ENCODE peak calls at places on chromosomes 12 and 14, in seven cellular contexts. One of them, this sample, is unnamed.
A peak's percentile ranks its signal among the peaks of the same experiment; 100 is the strongest.

GRCh38 chr12:29781176-29781575 is 2.6 kb downstream of the TMTC1 start:
- DNase-seq in brain microvascular endothelial cell: no peak
- DNase-seq in keratinocyte: no peak
- DNase-seq in PC-9: no peak
- DNase-seq in WERI-Rb-1: no peak
- DNase-seq in Peyer's patch: no peak
- DNase-seq in right lobe of liver: no peak
- DNase-seq in this sample: no peak

GRCh38 chr14:68824517-68825347 is 31.9 kb upstream of the ZFP36L1 start:
- DNase-seq in right lobe of liver: peak; percentile 91
- DNase-seq in keratinocyte: no peak
- DNase-seq in PC-9: peak; percentile 85
- DNase-seq in Peyer's patch: peak; percentile 61
- DNase-seq in brain microvascular endothelial cell: peak; percentile 76
- DNase-seq in WERI-Rb-1: peak; percentile 91
- DNase-seq in this sample: peak; percentile 61

GRCh38 chr14:101595887-101596721 is 34.8 kb downstream of the DIO3 start:
- DNase-seq in right lobe of liver: no peak
- DNase-seq in keratinocyte: no peak
- DNase-seq in brain microvascular endothelial cell: no peak
- DNase-seq in PC-9: no peak
- DNase-seq in Peyer's patch: peak; percentile 25
- DNase-seq in WERI-Rb-1: no peak
- DNase-seq in this sample: peak; percentile 51

GRCh38 chr14:75542585-75543091 is 20.4 kb downstream of the BATF start:
- DNase-seq in Peyer's patch: peak; percentile 75
- DNase-seq in keratinocyte: no peak
- DNase-seq in right lobe of liver: peak; percentile 79
- DNase-seq in brain microvascular endothelial cell: no peak
- DNase-seq in PC-9: peak; percentile 93
- DNase-seq in WERI-Rb-1: no peak
- DNase-seq in this sample: peak; percentile 85

GRCh38 chr12:16515666-16516065 is 90.3 kb downstream of the LMO3 start:
- DNase-seq in PC-9: no peak
- DNase-seq in keratinocyte: no peak
- DNase-seq in right lobe of liver: no peak
- DNase-seq in Peyer's patch: no peak
- DNase-seq in brain microvascular endothelial cell: peak; percentile 1
- DNase-seq in WERI-Rb-1: no peak
- DNase-seq in this sample: no peak

GRCh38 chr14:99511421-99512109 is 30.4 kb downstream of the CCNK start:
- DNase-seq in brain microvascular endothelial cell: peak; percentile 12
- DNase-seq in Peyer's patch: no peak
- DNase-seq in PC-9: no peak
- DNase-seq in WERI-Rb-1: no peak
- DNase-seq in keratinocyte: no peak
- DNase-seq in right lobe of liver: no peak
- DNase-seq in this sample: no peak

GRCh38 chr14:66507181-66507721 is 696 bp upstream of the GPHN start:
- DNase-seq in PC-9: no peak
- DNase-seq in right lobe of liver: no peak
- DNase-seq in keratinocyte: no peak
- DNase-seq in Peyer's patch: peak; percentile 17
- DNase-seq in WERI-Rb-1: no peak
- DNase-seq in brain microvascular endothelial cell: peak; percentile 0
- DNase-seq in this sample: no peak

GRCh38 chr14:72751276-72752033 is 142.4 kb downstream of the DPF3 start:
- DNase-seq in PC-9: no peak
- DNase-seq in Peyer's patch: no peak
- DNase-seq in right lobe of liver: no peak
- DNase-seq in brain microvascular endothelial cell: no peak
- DNase-seq in keratinocyte: no peak
- DNase-seq in WERI-Rb-1: no peak
- DNase-seq in this sample: no peak

GRCh38 chr12:113152835-113153814 is 3.6 kb downstream of the CFAP73 start:
- DNase-seq in brain microvascular endothelial cell: peak; percentile 45
- DNase-seq in WERI-Rb-1: peak; percentile 79
- DNase-seq in Peyer's patch: peak; percentile 61
- DNase-seq in keratinocyte: no peak
- DNase-seq in PC-9: peak; percentile 81
- DNase-seq in right lobe of liver: peak; percentile 75
- DNase-seq in this sample: peak; percentile 80

GRCh38 chr14:47277703-47278102 is 397.7 kb downstream of the MDGA2 start:
- DNase-seq in brain microvascular endothelial cell: no peak
- DNase-seq in right lobe of liver: no peak
- DNase-seq in WERI-Rb-1: no peak
- DNase-seq in Peyer's patch: no peak
- DNase-seq in keratinocyte: no peak
- DNase-seq in PC-9: no peak
- DNase-seq in this sample: no peak

GRCh38 chr14:99233222-99234035 is 38.6 kb downstream of the BCL11B start:
- DNase-seq in Peyer's patch: no peak
- DNase-seq in brain microvascular endothelial cell: no peak
- DNase-seq in right lobe of liver: no peak
- DNase-seq in PC-9: no peak
- DNase-seq in keratinocyte: no peak
- DNase-seq in WERI-Rb-1: no peak
- DNase-seq in this sample: no peak

GRCh38 chr12:113118142-113118541 is 17.4 kb downstream of the RASAL1 start:
- DNase-seq in Peyer's patch: no peak
- DNase-seq in keratinocyte: no peak
- DNase-seq in WERI-Rb-1: no peak
- DNase-seq in PC-9: no peak
- DNase-seq in right lobe of liver: no peak
- DNase-seq in brain microvascular endothelial cell: no peak
- DNase-seq in this sample: no peak

GRCh38 chr12:93047118-93047517 is 118.0 kb upstream of the EEA1 start:
- DNase-seq in Peyer's patch: no peak
- DNase-seq in keratinocyte: no peak
- DNase-seq in right lobe of liver: no peak
- DNase-seq in WERI-Rb-1: no peak
- DNase-seq in brain microvascular endothelial cell: no peak
- DNase-seq in PC-9: no peak
- DNase-seq in this sample: no peak

DNA sequence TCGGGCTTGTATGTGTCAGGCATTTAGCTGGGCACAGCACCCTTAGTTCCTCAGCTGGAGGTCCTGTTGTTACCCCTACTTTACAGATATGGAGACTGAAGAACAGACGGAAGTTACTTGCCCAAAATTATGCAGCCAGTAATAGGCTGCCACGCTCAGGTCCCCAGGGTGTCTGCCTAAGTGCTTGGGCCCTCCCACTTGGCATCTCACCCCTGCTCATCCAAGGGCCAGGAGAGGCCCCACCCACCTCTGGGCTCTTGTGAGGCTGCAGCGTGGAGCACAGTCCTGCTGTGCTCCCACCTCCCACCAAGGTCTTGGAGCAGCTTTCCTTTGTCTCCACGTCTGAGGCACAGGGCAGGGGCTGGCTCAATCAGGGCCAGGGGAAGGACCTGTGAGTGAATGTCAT is 64.6 kb downstream of the BEGAIN start:
- DNase-seq in Peyer's patch: no peak
- DNase-seq in brain microvascular endothelial cell: no peak
- DNase-seq in keratinocyte: no peak
- DNase-seq in PC-9: no peak
- DNase-seq in WERI-Rb-1: peak; percentile 4
- DNase-seq in right lobe of liver: no peak
- DNase-seq in this sample: peak; percentile 11
- H3K27ac ChIP-seq in Peyer's patch: no peak overlapping the region
- H3K27ac ChIP-seq in brain microvascular endothelial cell: no peak overlapping the region
- H3K27ac ChIP-seq in keratinocyte: no peak overlapping the region
- H3K27ac ChIP-seq in PC-9: no peak overlapping the region
- H3K27ac ChIP-seq in WERI-Rb-1: no peak overlapping the region
- H3K27ac ChIP-seq in right lobe of liver: no peak overlapping the region
- H3K27ac ChIP-seq in this sample: no peak overlapping the region

DNA sequence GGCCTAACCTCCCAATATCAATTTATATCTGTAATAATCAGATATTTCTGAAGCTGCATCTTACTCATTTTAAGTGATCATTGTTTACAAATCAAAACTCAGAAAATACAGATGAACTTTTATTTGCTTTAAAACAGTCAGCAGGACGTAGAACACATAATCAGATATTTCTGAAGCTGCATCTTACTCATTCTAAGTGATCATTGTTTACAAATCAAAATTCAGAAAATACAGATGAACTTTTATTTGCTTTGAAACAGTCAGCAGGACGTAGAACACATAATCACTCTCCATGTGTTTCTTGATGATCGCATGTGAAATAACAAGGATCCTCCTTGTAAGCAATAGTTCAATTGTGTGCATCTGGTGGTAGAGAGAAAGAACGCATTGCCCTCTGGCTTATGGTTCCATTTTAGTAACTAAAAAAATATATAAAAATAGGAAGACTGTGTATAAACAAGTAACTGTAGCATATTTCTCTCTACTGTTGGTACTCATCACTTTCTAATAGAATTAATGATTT is 15.0 kb upstream of the TMTC2 start:
- DNase-seq in keratinocyte: no peak
- DNase-seq in brain microvascular endothelial cell: no peak
- DNase-seq in Peyer's patch: no peak
- DNase-seq in WERI-Rb-1: no peak
- DNase-seq in right lobe of liver: no peak
- DNase-seq in PC-9: no peak
- DNase-seq in this sample: no peak
- H3K27ac ChIP-seq in keratinocyte: no peak overlapping the region
- H3K27ac ChIP-seq in brain microvascular endothelial cell: no peak overlapping the region
- H3K27ac ChIP-seq in Peyer's patch: no peak overlapping the region
- H3K27ac ChIP-seq in WERI-Rb-1: no peak overlapping the region
- H3K27ac ChIP-seq in right lobe of liver: no peak overlapping the region
- H3K27ac ChIP-seq in PC-9: no peak overlapping the region
- H3K27ac ChIP-seq in this sample: no peak overlapping the region

DNA sequence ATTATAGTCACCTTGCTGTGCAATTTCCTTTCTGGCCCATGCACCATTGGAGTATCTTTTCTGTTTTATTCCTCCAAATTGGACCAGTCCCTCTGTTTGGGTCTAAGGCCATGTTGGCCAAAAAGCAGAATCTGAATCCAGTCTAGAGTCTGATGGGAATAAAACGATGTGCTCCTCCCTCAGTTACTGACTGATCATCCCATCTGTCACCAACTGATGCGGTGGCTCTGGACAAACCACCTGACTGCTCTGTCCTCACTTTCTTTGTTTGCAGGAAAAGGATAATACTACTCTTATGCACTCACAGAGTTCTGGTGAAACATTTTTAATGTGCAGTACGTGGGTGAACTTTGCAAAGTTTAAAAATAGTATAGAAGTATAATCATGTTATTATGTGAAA is 120.2 kb upstream of the HIF1A start:
- DNase-seq in right lobe of liver: no peak
- DNase-seq in brain microvascular endothelial cell: no peak
- DNase-seq in WERI-Rb-1: no peak
- DNase-seq in keratinocyte: no peak
- DNase-seq in Peyer's patch: no peak
- DNase-seq in PC-9: no peak
- DNase-seq in this sample: no peak
- H3K27ac ChIP-seq in right lobe of liver: no peak overlapping the region
- H3K27ac ChIP-seq in brain microvascular endothelial cell: peak overlapping the region; percentile 6
- H3K27ac ChIP-seq in WERI-Rb-1: no peak overlapping the region
- H3K27ac ChIP-seq in keratinocyte: peak overlapping the region; percentile 1
- H3K27ac ChIP-seq in Peyer's patch: no peak overlapping the region
- H3K27ac ChIP-seq in PC-9: no peak overlapping the region
- H3K27ac ChIP-seq in this sample: no peak overlapping the region

DNA sequence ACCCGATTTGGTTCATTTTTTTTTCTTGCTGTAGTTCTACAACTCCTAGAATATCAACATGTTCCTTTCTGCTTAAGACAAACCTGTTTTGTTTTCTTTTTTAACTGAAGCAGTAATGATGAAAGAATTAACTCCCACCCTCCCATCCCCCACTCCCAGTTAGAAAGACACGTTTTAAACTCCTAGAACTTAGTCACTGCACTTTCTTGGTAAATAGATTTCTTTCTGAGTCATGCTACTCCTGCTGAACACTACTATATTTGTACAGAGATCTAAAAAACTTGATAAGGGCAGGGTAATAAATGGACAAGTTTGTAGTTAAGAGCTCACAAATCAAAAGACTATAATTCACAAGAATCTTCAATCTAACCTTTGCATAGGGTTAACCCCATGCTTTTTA is 118.9 kb upstream of the PTPRB start:
- DNase-seq in Peyer's patch: no peak
- DNase-seq in right lobe of liver: no peak
- DNase-seq in keratinocyte: no peak
- DNase-seq in brain microvascular endothelial cell: peak; percentile 12
- DNase-seq in PC-9: no peak
- DNase-seq in WERI-Rb-1: no peak
- DNase-seq in this sample: no peak
- H3K27ac ChIP-seq in Peyer's patch: no peak overlapping the region
- H3K27ac ChIP-seq in right lobe of liver: no peak overlapping the region
- H3K27ac ChIP-seq in keratinocyte: peak overlapping the region; percentile 48
- H3K27ac ChIP-seq in brain microvascular endothelial cell: no peak overlapping the region
- H3K27ac ChIP-seq in PC-9: peak overlapping the region; percentile 79
- H3K27ac ChIP-seq in WERI-Rb-1: no peak overlapping the region
- H3K27ac ChIP-seq in this sample: no peak overlapping the region

GRCh38 chr14:21536395-21537087 is 10.4 kb upstream of the SALL2 start:
- DNase-seq in brain microvascular endothelial cell: no peak
- DNase-seq in right lobe of liver: no peak
- DNase-seq in keratinocyte: no peak
- DNase-seq in WERI-Rb-1: peak; percentile 33
- DNase-seq in Peyer's patch: no peak
- DNase-seq in PC-9: no peak
- DNase-seq in this sample: no peak
- H3K27ac ChIP-seq in brain microvascular endothelial cell: no peak overlapping the region
- H3K27ac ChIP-seq in right lobe of liver: no peak overlapping the region
- H3K27ac ChIP-seq in keratinocyte: no peak overlapping the region
- H3K27ac ChIP-seq in WERI-Rb-1: no peak overlapping the region
- H3K27ac ChIP-seq in Peyer's patch: peak overlapping the region; percentile 37
- H3K27ac ChIP-seq in PC-9: no peak overlapping the region
- H3K27ac ChIP-seq in this sample: no peak overlapping the region

DNA sequence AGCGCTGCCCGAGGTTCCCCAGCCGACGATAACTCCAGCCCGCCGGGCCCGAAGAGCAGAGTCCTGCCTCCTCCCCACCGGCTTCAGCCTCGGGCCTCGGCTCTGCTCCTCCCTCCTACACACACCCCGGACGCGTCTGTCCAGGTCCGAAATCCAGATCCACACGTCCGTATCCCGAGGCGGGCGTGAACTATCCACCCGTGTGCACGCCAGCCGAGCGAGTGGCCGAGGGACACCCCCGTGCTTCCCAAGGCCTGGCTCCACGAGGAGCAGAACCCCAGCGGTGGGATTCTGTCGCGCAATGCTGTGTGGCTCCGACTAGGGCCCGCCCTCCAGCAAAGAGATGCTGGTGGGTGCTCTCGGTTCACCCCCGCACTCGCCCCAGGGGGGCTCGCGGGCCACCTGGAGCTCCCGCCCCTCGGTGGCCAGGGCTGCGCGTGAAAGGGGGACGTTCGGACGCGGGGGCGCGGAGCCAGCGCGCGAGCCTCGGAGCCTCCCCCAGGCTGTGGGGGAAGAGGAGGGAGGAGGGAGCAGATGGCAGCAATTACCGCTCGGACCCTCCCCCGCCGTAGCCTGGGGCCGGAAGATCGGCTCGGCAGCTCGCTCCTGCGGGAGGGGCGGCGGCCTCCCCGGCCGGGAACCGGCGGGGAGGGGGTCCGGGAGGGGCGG is 18.9 kb upstream of the ANKRD33 start:
- DNase-seq in brain microvascular endothelial cell: no peak
- DNase-seq in keratinocyte: no peak
- DNase-seq in right lobe of liver: no peak
- DNase-seq in PC-9: no peak
- DNase-seq in WERI-Rb-1: peak; percentile 89
- DNase-seq in Peyer's patch: no peak
- DNase-seq in this sample: no peak
- H3K27ac ChIP-seq in brain microvascular endothelial cell: no peak overlapping the region
- H3K27ac ChIP-seq in keratinocyte: no peak overlapping the region
- H3K27ac ChIP-seq in right lobe of liver: no peak overlapping the region
- H3K27ac ChIP-seq in PC-9: no peak overlapping the region
- H3K27ac ChIP-seq in WERI-Rb-1: peak overlapping the region; percentile 92
- H3K27ac ChIP-seq in Peyer's patch: no peak overlapping the region
- H3K27ac ChIP-seq in this sample: no peak overlapping the region